ENCODE peak calls at places on chromosomes 2 and 18, in nine cellular contexts. R, V, T, C, H, I, U, L and M are unnamed samples.

GRCh38 chr2:2621855-2622254 is 290.8 kb upstream of the MYT1L start:
- DNase-seq in I (no peak), U (no peak), V (no peak), T (no peak), H (no peak), R (no peak), C (peak; percentile 58), L (no peak), M (no peak)

GRCh38 chr2:43609304-43609883 is 13.6 kb upstream of the THADA start:
- DNase-seq in C (no peak), I (peak; percentile 62), R (no peak), L (peak; percentile 50), U (peak; percentile 56), T (no peak), H (no peak), V (peak; percentile 44), M (peak; percentile 56)

GRCh38 chr2:236176417-236176816 is 8.2 kb upstream of the GBX2 start:
- DNase-seq in L (no peak), C (no peak), U (peak; percentile 49), H (no peak), T (no peak), V (peak; percentile 25), R (no peak), I (peak; percentile 80), M (no peak)

GRCh38 chr2:203636896-203637818 is 69.3 kb upstream of the CD28 start:
- DNase-seq in V (no peak), U (no peak), C (no peak), L (no peak), H (peak; percentile 45), T (no peak), R (no peak), I (no peak), M (no peak)

GRCh38 chr2:46188041-46188715 is 109.0 kb upstream of the EPAS1 start:
- DNase-seq in H (no peak), R (no peak), V (no peak), I (no peak), U (no peak), C (no peak), L (no peak), T (no peak), M (no peak)

GRCh38 chr2:109438773-109439191 is 175.0 kb downstream of the SEPTIN10 start:
- DNase-seq in U (no peak), T (peak; percentile 41), C (peak; percentile 83), I (no peak), V (peak; percentile 86), L (no peak), H (peak; percentile 72), R (peak; percentile 74), M (peak; percentile 48)

GRCh38 chr2:105800953-105801635 is 56.4 kb downstream of the NCK2 start:
- DNase-seq in C (no peak), V (no peak), U (no peak), R (no peak), I (no peak), L (no peak), T (no peak), H (no peak), M (no peak)

GRCh38 chr2:64606495-64607363 is 47.0 kb downstream of the SERTAD2 start:
- DNase-seq in R (peak; percentile 92), C (peak; percentile 97), L (no peak), I (no peak), V (no peak), H (peak; percentile 95), U (peak; percentile 81), T (peak; percentile 88), M (no peak)

GRCh38 chr18:13710460-13710859 is 15.9 kb downstream of the FAM210A start:
- DNase-seq in L (no peak), H (no peak), R (no peak), V (peak; percentile 22), U (no peak), C (no peak), I (no peak), T (no peak), M (no peak)

GRCh38 chr2:191942114-191943103 is 95.5 kb upstream of the CAVIN2 start:
- DNase-seq in H (no peak), L (no peak), I (no peak), U (peak; percentile 69), V (peak; percentile 79), T (no peak), C (no peak), R (no peak), M (no peak)

GRCh38 chr2:65436825-65437221 is 4.4 kb upstream of the SPRED2 start:
- DNase-seq in R (no peak), V (no peak), U (peak; percentile 28), C (no peak), T (no peak), H (no peak), I (no peak), L (no peak), M (no peak)

GRCh38 chr18:55220523-55220922 is 261.3 kb upstream of the CCDC68 start:
- DNase-seq in H (no peak), V (no peak), C (no peak), T (no peak), L (no peak), U (no peak), I (no peak), R (no peak), M (no peak)

DNA sequence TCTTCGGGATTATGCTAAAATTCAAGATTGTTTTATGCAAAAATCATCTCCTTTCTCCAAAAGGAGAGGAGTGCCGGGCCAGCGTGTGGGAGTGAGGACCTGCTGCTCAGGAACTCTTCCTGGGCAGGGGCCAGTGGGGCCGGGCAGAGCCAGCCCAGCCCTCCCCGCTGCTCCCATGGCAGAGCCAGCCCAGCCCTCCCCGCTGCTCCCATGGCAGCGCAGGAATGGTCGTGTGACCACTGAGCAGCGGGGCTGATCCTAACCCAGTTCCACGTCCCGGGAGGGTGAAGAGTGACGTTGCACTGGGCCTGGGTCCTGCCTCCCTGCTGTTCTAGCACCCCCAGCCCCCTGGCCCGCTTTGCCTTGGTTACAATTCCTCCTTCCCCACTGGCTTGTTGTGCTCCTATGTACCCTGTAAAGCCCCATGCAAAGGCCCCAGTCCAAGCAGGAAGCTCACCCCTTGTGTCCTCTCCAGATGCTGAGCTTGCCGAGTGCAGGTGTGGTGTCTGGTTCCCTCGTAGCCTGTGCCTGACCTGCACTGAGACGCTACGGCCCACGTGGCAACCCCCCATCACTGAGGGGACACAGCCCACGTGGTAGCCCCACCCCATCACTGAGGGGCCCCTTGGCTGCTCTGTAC is 11.4 kb upstream of the NEU4 start:
- DNase-seq in I (no peak), H (peak; percentile 12), T (peak; percentile 4), C (no peak), L (no peak), V (no peak), R (peak; percentile 43), U (peak; percentile 4), M (no peak)
- H3K27ac ChIP-seq in I (no peak overlapping the region), H (no peak overlapping the region), T (no peak overlapping the region), C (no peak overlapping the region), L (no peak overlapping the region), V (no peak overlapping the region), R (no peak overlapping the region), U (no peak overlapping the region), M (no peak overlapping the region)

DNA sequence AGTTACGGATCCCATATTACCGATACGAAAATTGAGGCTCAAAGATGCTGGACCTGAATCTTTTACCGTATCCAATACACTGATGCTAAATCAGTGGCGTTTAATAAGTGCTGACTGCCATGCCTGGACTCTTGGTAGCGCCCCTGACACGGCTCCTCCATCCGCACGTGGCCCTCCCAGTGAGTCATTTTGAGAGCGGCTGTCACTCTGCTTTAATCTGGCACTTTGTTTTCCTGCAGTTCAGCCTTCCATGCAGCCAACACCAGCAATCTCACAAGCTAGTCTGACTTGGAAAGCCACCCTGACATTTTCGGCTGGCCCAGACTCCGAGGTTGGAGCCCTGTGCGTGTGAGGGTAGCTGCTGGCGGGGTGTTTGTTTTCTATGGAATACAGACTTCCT is 155.1 kb upstream of the LMAN1 start:
- DNase-seq in L (no peak), T (peak; percentile 72), I (no peak), V (peak; percentile 73), C (peak; percentile 77), R (peak; percentile 82), U (peak; percentile 75), H (peak; percentile 88), M (no peak)
- H3K27ac ChIP-seq in L (no peak overlapping the region), T (peak overlapping the region; percentile 87), I (no peak overlapping the region), V (peak overlapping the region; percentile 54), C (no peak overlapping the region), R (no peak overlapping the region), U (no peak overlapping the region), H (no peak overlapping the region), M (no peak overlapping the region)

GRCh38 chr2:24815171-24815570 is 21.9 kb downstream of the CENPO start:
- DNase-seq in I (no peak), R (peak; percentile 4), H (no peak), C (no peak), L (no peak), V (no peak), U (no peak), T (no peak), M (no peak)

GRCh38 chr2:24806660-24807036 is 13.4 kb downstream of the CENPO start:
- DNase-seq in H (no peak), V (no peak), T (no peak), R (no peak), C (no peak), L (no peak), I (no peak), U (no peak), M (no peak)

GRCh38 chr2:24813645-24814257 is 20.5 kb downstream of the CENPO start:
- DNase-seq in H (no peak), I (no peak), L (no peak), T (no peak), R (no peak), C (no peak), U (no peak), V (no peak), M (no peak)

GRCh38 chr2:24814498-24814897 is 21.3 kb downstream of the CENPO start:
- DNase-seq in V (no peak), U (no peak), H (no peak), C (no peak), R (no peak), T (no peak), I (no peak), L (no peak), M (no peak)

DNA sequence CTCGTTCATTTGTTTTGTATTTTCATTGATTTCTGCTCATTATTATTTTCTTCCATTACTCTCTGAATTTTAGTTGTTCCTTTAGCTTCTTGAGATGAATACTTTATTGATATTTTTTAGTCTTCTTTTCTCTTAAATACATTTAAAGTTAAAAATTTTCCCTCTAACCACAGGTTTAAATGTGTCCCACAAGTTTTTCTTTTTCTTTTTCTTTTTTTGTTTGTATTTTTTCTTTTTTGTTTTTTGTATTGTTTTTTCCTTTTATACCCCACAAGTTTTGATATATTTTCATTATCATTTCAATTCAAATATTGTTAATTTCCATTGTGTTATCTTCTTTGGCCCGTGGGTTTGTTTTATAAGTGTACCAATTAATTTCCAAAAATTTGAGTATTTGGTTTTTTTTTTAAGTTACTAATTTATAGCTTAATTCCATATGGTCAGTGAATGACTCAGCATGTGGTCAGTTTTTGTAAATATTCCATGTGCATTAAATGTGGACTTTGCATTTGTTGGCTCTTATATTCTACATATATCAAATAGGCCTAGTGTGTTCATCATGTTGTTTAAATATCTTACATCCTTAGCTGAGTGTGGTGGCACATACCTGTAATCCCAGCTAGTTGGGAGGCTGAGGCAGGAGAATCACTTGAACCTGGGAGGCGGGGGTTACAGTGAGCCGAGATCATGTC is 16.2 kb downstream of the CENPO start:
- DNase-seq in V (peak; percentile 60), R (no peak), I (no peak), L (no peak), H (no peak), T (no peak), U (no peak), C (no peak), M (no peak)
- H3K27ac ChIP-seq in V (peak overlapping the region; percentile 63), R (no peak overlapping the region), I (peak overlapping the region; percentile 77), L (peak overlapping the region; percentile 18), H (no peak overlapping the region), T (no peak overlapping the region), U (no peak overlapping the region), C (no peak overlapping the region), M (no peak overlapping the region)

GRCh38 chr2:37802899-37803379 is 122.1 kb upstream of the RMDN2 start:
- DNase-seq in C (no peak), V (peak; percentile 99), H (no peak), L (no peak), R (no peak), T (no peak), U (no peak), I (peak; percentile 71), M (no peak)
- H3K27ac ChIP-seq in C (no peak overlapping the region), V (peak overlapping the region; percentile 100), H (no peak overlapping the region), L (no peak overlapping the region), R (no peak overlapping the region), T (no peak overlapping the region), U (no peak overlapping the region), I (peak overlapping the region; percentile 89), M (no peak overlapping the region)